ENCODE peak calls at places on chromosomes 12 and 14, in ten cellular contexts. N is PC-3, Q is fibroblast of pulmonary artery, M is GM06990, O is left lung, T is GM12865, L is fibroblast of mammary gland, X is right atrium auricular region, V is cardiac fibroblast, J is cardiac muscle cell. H is an unnamed sample.

GRCh38 chr12:110689601-110690430 is 901 bp upstream of the HVCN1 start:
- DNase-seq in T (peak; percentile 93), O (no peak), M (peak; percentile 83), L (peak; percentile 16), Q (peak; percentile 29), X (no peak), N (no peak), J (no peak), V (peak; percentile 14), H (no peak)

GRCh38 chr14:49193365-49194050 is 392.7 kb downstream of the RPS29 start:
- DNase-seq in L (no peak), J (no peak), O (no peak), M (peak; percentile 0), N (no peak), T (peak; percentile 48), V (no peak), Q (no peak), X (no peak), H (no peak)

GRCh38 chr12:107145397-107145796 is 52.0 kb upstream of the CRY1 start:
- DNase-seq in X (no peak), M (no peak), V (peak; percentile 18), L (peak; percentile 10), N (peak; percentile 82), Q (peak; percentile 29), J (no peak), T (no peak), O (no peak), H (no peak)

GRCh38 chr14:69427596-69427995 is 29.1 kb downstream of the SLC39A9 start:
- DNase-seq in N (no peak), J (no peak), O (no peak), X (no peak), V (no peak), M (no peak), L (no peak), Q (no peak), T (no peak), H (no peak)

GRCh38 chr14:46582826-46583225 is 68.8 kb downstream of the RPL10L start:
- DNase-seq in J (no peak), N (no peak), O (no peak), M (no peak), X (no peak), L (no peak), Q (no peak), T (no peak), V (no peak), H (no peak)

GRCh38 chr12:131072446-131073230 is 118.9 kb downstream of the ADGRD1 start:
- DNase-seq in T (no peak), V (no peak), X (no peak), Q (no peak), J (no peak), M (no peak), N (no peak), L (no peak), O (no peak), H (no peak)

GRCh38 chr12:112161711-112162110 is 36.4 kb downstream of the TRAFD1 start:
- DNase-seq in O (peak; percentile 6), Q (peak; percentile 8), N (no peak), M (no peak), X (no peak), L (peak; percentile 7), V (no peak), T (no peak), J (no peak), H (no peak)

GRCh38 chr14:81427348-81428058 is 27.4 kb upstream of the STON2 start:
- DNase-seq in X (no peak), J (peak; percentile 8), Q (no peak), M (no peak), O (peak; percentile 43), T (no peak), L (no peak), N (peak; percentile 11), V (no peak), H (no peak)

DNA sequence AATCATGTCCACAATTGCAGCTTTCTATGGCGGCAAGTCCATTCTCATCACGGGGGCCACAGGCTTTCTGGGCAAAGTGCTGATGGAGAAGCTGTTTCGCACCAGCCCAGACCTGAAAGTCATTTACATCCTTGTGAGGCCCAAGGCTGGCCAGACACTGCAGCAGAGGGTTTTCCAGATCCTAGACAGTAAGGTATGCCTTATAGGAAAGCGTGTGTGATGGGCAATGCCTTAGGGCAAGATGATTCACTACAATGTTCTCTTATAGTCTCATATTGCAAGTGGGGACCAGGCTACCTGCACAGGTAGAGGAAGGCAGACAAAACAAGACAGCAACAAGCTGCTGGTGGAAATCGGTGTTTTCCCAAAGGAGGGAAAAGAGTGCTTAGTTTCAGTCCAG is 110.5 kb downstream of the ERGIC2 start:
- DNase-seq in J (no peak), M (no peak), O (no peak), L (no peak), Q (no peak), V (no peak), N (peak; percentile 53), T (no peak), X (no peak), H (no peak)
- H3K4me3 ChIP-seq in J (no peak overlapping the region), M (no peak overlapping the region), O (no peak overlapping the region), L (no peak overlapping the region), Q (no peak overlapping the region), V (no peak overlapping the region), N (no peak overlapping the region), T (no peak overlapping the region), X (no peak overlapping the region), H (no peak overlapping the region)

DNA sequence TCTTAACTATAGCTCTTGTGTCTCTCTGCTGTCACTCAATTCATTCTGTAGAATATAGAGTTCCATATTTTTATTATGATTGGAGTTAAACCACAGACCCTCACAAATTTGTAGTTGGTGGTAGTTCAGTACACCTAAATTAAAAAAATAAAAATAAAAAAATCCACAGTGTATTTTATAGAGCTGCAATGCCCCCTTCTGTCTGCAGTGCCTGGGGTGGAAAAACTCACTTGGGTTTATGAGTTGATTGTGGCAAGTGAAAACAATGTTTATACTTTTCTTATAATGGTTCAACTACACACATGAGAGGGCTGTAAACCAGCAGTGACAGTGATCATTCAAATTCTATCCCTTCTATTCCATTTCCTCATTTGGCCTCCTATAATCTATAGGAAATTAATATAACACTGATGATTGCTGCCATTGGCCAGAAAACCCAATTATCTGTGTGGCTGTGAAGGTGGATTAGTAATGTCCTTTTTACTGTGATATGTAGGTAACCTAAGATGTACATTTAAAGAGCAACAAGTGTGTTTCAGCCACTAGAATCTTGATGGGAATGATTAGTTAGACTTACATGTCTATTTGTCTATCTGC is 166.9 kb upstream of the LRIG3 start:
- DNase-seq in J (no peak), M (no peak), O (no peak), Q (peak; percentile 54), T (no peak), L (peak; percentile 30), N (peak; percentile 37), X (no peak), V (peak; percentile 48), H (no peak)
- TF ChIP-seq CTCF in J (peak; percentile 69), M (peak; percentile 51), O (peak; percentile 27), Q (peak; percentile 82), T (peak; percentile 17), L (peak; percentile 74), N (peak; percentile 78), X (no peak), V (peak; percentile 72), H (peak; percentile 58)

DNA sequence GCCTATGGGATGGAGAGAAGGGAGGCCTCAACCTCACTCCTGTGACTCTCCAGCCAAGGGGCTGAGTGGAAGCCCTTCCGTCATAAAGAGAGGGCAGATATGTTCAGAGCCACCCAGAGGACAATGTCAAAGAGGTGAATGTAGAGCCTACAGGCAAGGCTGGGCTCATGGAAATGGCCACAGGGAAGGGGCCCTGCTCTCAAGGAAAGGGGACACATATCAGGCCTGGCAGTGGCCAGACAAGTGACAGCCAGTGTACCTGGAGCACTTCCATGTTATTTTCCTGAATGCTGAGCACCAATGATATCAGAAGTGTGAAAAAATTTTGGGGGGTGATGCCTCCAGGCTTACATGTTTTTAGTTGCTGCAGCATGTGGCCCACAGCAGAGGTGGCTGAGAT is 36.6 kb upstream of the DDX11 start:
- DNase-seq in M (no peak), L (no peak), J (no peak), N (no peak), Q (no peak), T (no peak), V (no peak), X (no peak), O (no peak), H (no peak)
- H3K4me3 ChIP-seq in M (no peak overlapping the region), L (no peak overlapping the region), J (no peak overlapping the region), N (no peak overlapping the region), Q (no peak overlapping the region), T (no peak overlapping the region), V (no peak overlapping the region), X (no peak overlapping the region), O (no peak overlapping the region), H (no peak overlapping the region)

GRCh38 chr12:123531091-123531490 is 2.4 kb downstream of the RILPL1 start:
- DNase-seq in O (no peak), Q (no peak), V (no peak), N (no peak), L (no peak), M (no peak), J (peak; percentile 31), T (no peak), X (no peak), H (no peak)

GRCh38 chr12:123530683-123531082 is 2.8 kb downstream of the RILPL1 start:
- DNase-seq in M (no peak), J (no peak), L (no peak), X (no peak), N (no peak), O (no peak), Q (no peak), V (no peak), T (no peak), H (no peak)

GRCh38 chr12:123533672-123534643 is at the start of gene RILPL1:
- DNase-seq in O (peak; percentile 42), T (peak; percentile 48), X (peak; percentile 71), V (peak; percentile 43), J (peak; percentile 89), N (peak; percentile 39), Q (peak; percentile 29), L (peak; percentile 20), M (peak; percentile 56), H (no peak)

GRCh38 chr12:123532021-123532420 is 1.5 kb downstream of the RILPL1 start:
- DNase-seq in Q (peak; percentile 50), X (no peak), L (peak; percentile 36), M (peak; percentile 40), O (no peak), V (peak; percentile 39), J (no peak), N (no peak), T (peak; percentile 55), H (no peak)

DNA sequence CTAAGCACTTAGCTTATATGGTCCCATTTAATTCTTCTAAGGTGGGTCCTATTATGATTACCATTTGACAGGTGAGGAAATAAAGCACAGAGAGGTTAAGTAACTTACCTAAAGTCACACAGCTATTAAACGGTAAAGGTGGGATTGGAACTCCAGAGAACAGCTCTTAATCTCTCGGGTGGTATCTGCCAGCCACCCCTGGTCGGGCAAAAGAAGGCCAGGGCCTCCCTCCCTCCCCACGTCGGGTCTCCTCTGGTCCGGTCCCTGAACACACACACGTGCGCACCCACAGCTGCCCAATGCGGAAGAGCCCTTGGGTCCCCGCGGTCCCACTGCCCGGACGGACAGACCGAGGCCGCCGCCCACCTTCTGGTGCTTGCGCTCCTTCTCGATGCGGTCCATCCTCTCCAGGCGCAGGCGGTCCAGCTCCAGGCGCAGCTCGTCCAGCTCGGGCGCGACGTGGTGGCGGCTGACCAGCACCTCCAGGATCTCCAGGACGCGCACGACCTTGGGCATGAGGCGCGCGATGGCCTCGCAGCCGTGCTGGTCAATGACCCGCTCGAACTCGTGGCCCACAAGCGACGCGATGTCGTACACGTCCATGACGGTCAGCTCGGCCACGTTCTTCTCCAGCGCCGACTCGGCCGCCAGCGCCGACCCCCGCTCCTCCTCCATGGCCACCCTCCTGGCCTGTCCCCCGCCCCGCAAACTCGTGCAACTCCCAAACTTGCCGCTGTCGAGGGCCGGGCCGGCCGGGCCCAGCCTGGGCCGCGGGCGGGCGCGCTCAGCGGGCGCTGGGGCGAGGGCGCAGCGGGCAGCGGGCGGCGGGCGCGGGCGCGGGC is 490 bp downstream of the RILPL1 start:
- DNase-seq in J (peak; percentile 78), N (peak; percentile 17), L (peak; percentile 25), X (no peak), M (peak; percentile 38), V (peak; percentile 45), T (peak; percentile 19), O (peak; percentile 48), Q (peak; percentile 35), H (no peak)
- TF ChIP-seq CTCF in J (no peak), N (no peak), L (no peak), X (no peak), M (no peak), V (no peak), T (no peak), O (no peak), Q (no peak), H (no peak)